ENCODE peak calls at places on chromosomes 13 and 19, in four cellular contexts. One of them, this sample, is unnamed.

GRCh38 chr19:55255618-55256423 is 3.0 kb downstream of the PPP6R1 start:
- DNase-seq in AG08395: no peak
- DNase-seq in T1000: no peak
- DNase-seq in activated T-cell treated with anti-CD3 and anti-CD28 coated beads, Interleukin-2, amount 50 U/mL, for 72 hours: peak
- DNase-seq in this sample: no peak

GRCh38 chr19:45078390-45079062 is 534 bp upstream of the GEMIN7 start:
- DNase-seq in T1000: no peak
- DNase-seq in AG08395: no peak
- DNase-seq in activated T-cell treated with anti-CD3 and anti-CD28 coated beads, Interleukin-2, amount 50 U/mL, for 72 hours: no peak
- DNase-seq in this sample: no peak

GRCh38 chr19:17260842-17261325 is 3.7 kb downstream of the USHBP1 start:
- DNase-seq in T1000: peak
- DNase-seq in AG08395: peak
- DNase-seq in activated T-cell treated with anti-CD3 and anti-CD28 coated beads, Interleukin-2, amount 50 U/mL, for 72 hours: peak
- DNase-seq in this sample: peak

GRCh38 chr19:18282788-18283141 is 1.3 kb upstream of the JUND start:
- DNase-seq in T1000: no peak
- DNase-seq in activated T-cell treated with anti-CD3 and anti-CD28 coated beads, Interleukin-2, amount 50 U/mL, for 72 hours: no peak
- DNase-seq in AG08395: no peak
- DNase-seq in this sample: no peak

GRCh38 chr13:114213980-114214379 is 20.7 kb upstream of the CDC16 start:
- DNase-seq in AG08395: no peak
- DNase-seq in activated T-cell treated with anti-CD3 and anti-CD28 coated beads, Interleukin-2, amount 50 U/mL, for 72 hours: no peak
- DNase-seq in T1000: no peak
- DNase-seq in this sample: peak

GRCh38 chr13:93867481-93867880 is 612.0 kb downstream of the DCT start:
- DNase-seq in T1000: no peak
- DNase-seq in AG08395: peak
- DNase-seq in activated T-cell treated with anti-CD3 and anti-CD28 coated beads, Interleukin-2, amount 50 U/mL, for 72 hours: no peak
- DNase-seq in this sample: no peak

GRCh38 chr19:13827656-13828055 is 32.4 kb downstream of the ZSWIM4 start:
- DNase-seq in activated T-cell treated with anti-CD3 and anti-CD28 coated beads, Interleukin-2, amount 50 U/mL, for 72 hours: no peak
- DNase-seq in AG08395: no peak
- DNase-seq in T1000: no peak
- DNase-seq in this sample: peak

GRCh38 chr13:57253551-57253950 is 86.6 kb downstream of the PRR20E start:
- DNase-seq in activated T-cell treated with anti-CD3 and anti-CD28 coated beads, Interleukin-2, amount 50 U/mL, for 72 hours: no peak
- DNase-seq in T1000: no peak
- DNase-seq in AG08395: no peak
- DNase-seq in this sample: no peak

GRCh38 chr13:20395061-20395916 is 130.4 kb downstream of the CRYL1 start:
- DNase-seq in activated T-cell treated with anti-CD3 and anti-CD28 coated beads, Interleukin-2, amount 50 U/mL, for 72 hours: no peak
- DNase-seq in T1000: no peak
- DNase-seq in AG08395: no peak
- DNase-seq in this sample: no peak

GRCh38 chr13:51025245-51025872 is 85.7 kb downstream of the C13orf42 start:
- DNase-seq in AG08395: no peak
- DNase-seq in activated T-cell treated with anti-CD3 and anti-CD28 coated beads, Interleukin-2, amount 50 U/mL, for 72 hours: no peak
- DNase-seq in T1000: no peak
- DNase-seq in this sample: no peak

GRCh38 chr13:110109910-110110309 is 197.0 kb downstream of the COL4A1 start:
- DNase-seq in AG08395: peak
- DNase-seq in T1000: peak
- DNase-seq in activated T-cell treated with anti-CD3 and anti-CD28 coated beads, Interleukin-2, amount 50 U/mL, for 72 hours: no peak
- DNase-seq in this sample: no peak

GRCh38 chr19:8158411-8159074 is 9.2 kb upstream of the FBN3 start:
- DNase-seq in AG08395: peak
- DNase-seq in T1000: no peak
- DNase-seq in activated T-cell treated with anti-CD3 and anti-CD28 coated beads, Interleukin-2, amount 50 U/mL, for 72 hours: peak
- DNase-seq in this sample: no peak

GRCh38 chr19:51127755-51128154 is 3.0 kb downstream of the SIGLEC9 start:
- DNase-seq in T1000: no peak
- DNase-seq in AG08395: no peak
- DNase-seq in activated T-cell treated with anti-CD3 and anti-CD28 coated beads, Interleukin-2, amount 50 U/mL, for 72 hours: peak
- DNase-seq in this sample: no peak

GRCh38 chr19:11530432-11530831 is 1.5 kb upstream of the ECSIT start:
- DNase-seq in activated T-cell treated with anti-CD3 and anti-CD28 coated beads, Interleukin-2, amount 50 U/mL, for 72 hours: peak
- DNase-seq in AG08395: peak
- DNase-seq in T1000: peak
- DNase-seq in this sample: peak

GRCh38 chr19:35166100-35167063 is 11.8 kb downstream of the FXYD5 start:
- DNase-seq in activated T-cell treated with anti-CD3 and anti-CD28 coated beads, Interleukin-2, amount 50 U/mL, for 72 hours: no peak
- DNase-seq in AG08395: no peak
- DNase-seq in T1000: no peak
- DNase-seq in this sample: no peak

GRCh38 chr19:13215572-13216380 is 65.6 kb downstream of the IER2 start:
- DNase-seq in AG08395: no peak
- DNase-seq in T1000: no peak
- DNase-seq in activated T-cell treated with anti-CD3 and anti-CD28 coated beads, Interleukin-2, amount 50 U/mL, for 72 hours: peak
- DNase-seq in this sample: no peak

GRCh38 chr13:113849981-113850721 is 13.7 kb downstream of the GAS6 start:
- DNase-seq in T1000: no peak
- DNase-seq in AG08395: no peak
- DNase-seq in activated T-cell treated with anti-CD3 and anti-CD28 coated beads, Interleukin-2, amount 50 U/mL, for 72 hours: no peak
- DNase-seq in this sample: peak

GRCh38 chr13:19882231-19882630 is 18.8 kb upstream of the ZMYM5 start:
- DNase-seq in AG08395: no peak
- DNase-seq in activated T-cell treated with anti-CD3 and anti-CD28 coated beads, Interleukin-2, amount 50 U/mL, for 72 hours: no peak
- DNase-seq in T1000: no peak
- DNase-seq in this sample: no peak

GRCh38 chr19:6602729-6603114 is 11.8 kb upstream of the CD70 start:
- DNase-seq in activated T-cell treated with anti-CD3 and anti-CD28 coated beads, Interleukin-2, amount 50 U/mL, for 72 hours: no peak
- DNase-seq in T1000: no peak
- DNase-seq in AG08395: no peak
- DNase-seq in this sample: no peak

GRCh38 chr13:29577135-29578051 is 18.1 kb downstream of the SLC7A1 start:
- DNase-seq in activated T-cell treated with anti-CD3 and anti-CD28 coated beads, Interleukin-2, amount 50 U/mL, for 72 hours: no peak
- DNase-seq in AG08395: no peak
- DNase-seq in T1000: no peak
- DNase-seq in this sample: no peak

GRCh38 chr13:84873951-84874350 is 925.3 kb downstream of the SLITRK6 start:
- DNase-seq in AG08395: no peak
- DNase-seq in activated T-cell treated with anti-CD3 and anti-CD28 coated beads, Interleukin-2, amount 50 U/mL, for 72 hours: no peak
- DNase-seq in T1000: no peak
- DNase-seq in this sample: no peak

GRCh38 chr19:18774782-18775444 is 16.2 kb downstream of the COMP start:
- DNase-seq in activated T-cell treated with anti-CD3 and anti-CD28 coated beads, Interleukin-2, amount 50 U/mL, for 72 hours: no peak
- DNase-seq in T1000: no peak
- DNase-seq in AG08395: no peak
- DNase-seq in this sample: no peak

GRCh38 chr13:100566543-100566942 is 22.0 kb downstream of the GGACT start:
- DNase-seq in AG08395: no peak
- DNase-seq in T1000: no peak
- DNase-seq in activated T-cell treated with anti-CD3 and anti-CD28 coated beads, Interleukin-2, amount 50 U/mL, for 72 hours: no peak
- DNase-seq in this sample: no peak

GRCh38 chr19:49271080-49271753 is 53.8 kb downstream of the SLC6A16 start:
- DNase-seq in T1000: no peak
- DNase-seq in activated T-cell treated with anti-CD3 and anti-CD28 coated beads, Interleukin-2, amount 50 U/mL, for 72 hours: no peak
- DNase-seq in AG08395: no peak
- DNase-seq in this sample: no peak

GRCh38 chr19:4722671-4723464 is 774 bp downstream of the DPP9 start:
- DNase-seq in activated T-cell treated with anti-CD3 and anti-CD28 coated beads, Interleukin-2, amount 50 U/mL, for 72 hours: peak
- DNase-seq in AG08395: peak
- DNase-seq in T1000: peak
- DNase-seq in this sample: no peak

GRCh38 chr13:49295231-49295630 is 47.5 kb downstream of the CDADC1 start:
- DNase-seq in AG08395: no peak
- DNase-seq in activated T-cell treated with anti-CD3 and anti-CD28 coated beads, Interleukin-2, amount 50 U/mL, for 72 hours: no peak
- DNase-seq in T1000: no peak
- DNase-seq in this sample: no peak

GRCh38 chr13:70714993-70715392 is 606.7 kb upstream of the KLHL1 start:
- DNase-seq in activated T-cell treated with anti-CD3 and anti-CD28 coated beads, Interleukin-2, amount 50 U/mL, for 72 hours: no peak
- DNase-seq in AG08395: no peak
- DNase-seq in T1000: no peak
- DNase-seq in this sample: no peak

GRCh38 chr19:16168465-16169081 is 4.8 kb downstream of the CIB3 start:
- DNase-seq in T1000: no peak
- DNase-seq in AG08395: no peak
- DNase-seq in activated T-cell treated with anti-CD3 and anti-CD28 coated beads, Interleukin-2, amount 50 U/mL, for 72 hours: no peak
- DNase-seq in this sample: no peak

GRCh38 chr13:32116210-32116609 is 84.6 kb downstream of the FRY start:
- DNase-seq in activated T-cell treated with anti-CD3 and anti-CD28 coated beads, Interleukin-2, amount 50 U/mL, for 72 hours: no peak
- DNase-seq in T1000: no peak
- DNase-seq in AG08395: no peak
- DNase-seq in this sample: no peak

GRCh38 chr13:98598043-98598442 is 21.1 kb upstream of the STK24 start:
- DNase-seq in T1000: no peak
- DNase-seq in activated T-cell treated with anti-CD3 and anti-CD28 coated beads, Interleukin-2, amount 50 U/mL, for 72 hours: no peak
- DNase-seq in AG08395: no peak
- DNase-seq in this sample: no peak

GRCh38 chr19:42246143-42246868 is 3.9 kb upstream of the GSK3A start:
- DNase-seq in T1000: peak
- DNase-seq in activated T-cell treated with anti-CD3 and anti-CD28 coated beads, Interleukin-2, amount 50 U/mL, for 72 hours: no peak
- DNase-seq in AG08395: peak
- DNase-seq in this sample: peak

GRCh38 chr13:110680852-110681251 is 25.1 kb downstream of the CARS2 start:
- DNase-seq in T1000: no peak
- DNase-seq in activated T-cell treated with anti-CD3 and anti-CD28 coated beads, Interleukin-2, amount 50 U/mL, for 72 hours: peak
- DNase-seq in AG08395: peak
- DNase-seq in this sample: no peak

GRCh38 chr19:1237754-1238372 is at the start of gene CBARP:
- DNase-seq in T1000: no peak
- DNase-seq in activated T-cell treated with anti-CD3 and anti-CD28 coated beads, Interleukin-2, amount 50 U/mL, for 72 hours: peak
- DNase-seq in AG08395: peak
- DNase-seq in this sample: peak

GRCh38 chr19:35896643-35897040 is 3.7 kb downstream of the NFKBID start:
- DNase-seq in AG08395: no peak
- DNase-seq in T1000: no peak
- DNase-seq in activated T-cell treated with anti-CD3 and anti-CD28 coated beads, Interleukin-2, amount 50 U/mL, for 72 hours: no peak
- DNase-seq in this sample: no peak